ENCODE peak calls at places on chromosomes 13 and 19, in four cellular contexts. D is B cell, O is cardiac fibroblast, F is vagina. T is an unnamed sample.
A peak's percentile ranks its signal among the peaks of the same experiment; 100 is the strongest.

GRCh38 chr13:111981446-111982165 is 85.3 kb upstream of the SOX1 start:
- DNase-seq in D (no peak), O (no peak), F (no peak), T (no peak)

GRCh38 chr13:62512194-62513141 is 1096.8 kb upstream of the PCDH20 start:
- DNase-seq in O (peak; percentile 22), F (no peak), D (peak; percentile 23), T (no peak)

GRCh38 chr13:105231579-105231978 is 1303.9 kb downstream of the EFNB2 start:
- DNase-seq in O (no peak), F (no peak), D (no peak), T (no peak)

GRCh38 chr19:679418-680286 is 3.5 kb downstream of the FSTL3 start:
- DNase-seq in O (peak; percentile 75), D (peak; percentile 70), F (no peak), T (no peak)

GRCh38 chr13:112844879-112845278 is 124.1 kb upstream of the MCF2L start:
- DNase-seq in O (no peak), D (no peak), F (no peak), T (no peak)

GRCh38 chr13:45194081-45194939 is 6.5 kb downstream of the KCTD4 start:
- DNase-seq in D (no peak), O (peak; percentile 67), F (no peak), T (no peak)

GRCh38 chr13:26653310-26653709 is 95.8 kb downstream of the WASF3 start:
- DNase-seq in D (no peak), O (peak; percentile 61), F (no peak), T (no peak)

GRCh38 chr19:33795370-33796163 is 1.1 kb upstream of the KCTD15 start:
- DNase-seq in O (peak; percentile 84), D (peak; percentile 68), F (no peak), T (peak; percentile 37)

GRCh38 chr19:10193666-10194499 is 870 bp downstream of the DNMT1 start:
- DNase-seq in O (peak; percentile 69), F (no peak), D (no peak), T (no peak)

GRCh38 chr19:8209111-8209964 is at the start of gene CERS4:
- DNase-seq in D (peak; percentile 91), O (peak; percentile 10), F (no peak), T (no peak)

GRCh38 chr19:56567274-56568120 is at the start of gene ZNF470:
- DNase-seq in O (peak; percentile 92), D (peak; percentile 92), F (no peak), T (peak; percentile 91)

GRCh38 chr19:46386996-46387712 is 26.2 kb downstream of the CCDC8 start:
- DNase-seq in F (no peak), D (no peak), O (no peak), T (no peak)

GRCh38 chr19:1425102-1425842 is 12.9 kb upstream of the RPS15 start:
- DNase-seq in D (no peak), F (no peak), O (no peak), T (no peak)

GRCh38 chr13:19959831-19960672 is 1.5 kb downstream of the ZMYM2 start:
- DNase-seq in D (peak; percentile 89), F (no peak), O (peak; percentile 90), T (peak; percentile 51)

GRCh38 chr13:31119966-31120733 is 41.6 kb downstream of the HSPH1 start:
- DNase-seq in D (no peak), F (no peak), O (peak; percentile 7), T (no peak)

GRCh38 chr13:111503905-111504695 is 183.7 kb downstream of the TEX29 start:
- DNase-seq in F (no peak), O (no peak), D (no peak), T (no peak)

GRCh38 chr13:113050856-113051431 is 54.6 kb upstream of the F7 start:
- DNase-seq in O (no peak), F (no peak), D (no peak), T (no peak)

GRCh38 chr19:52140077-52140710 is 456 bp upstream of the ZNF616 start:
- DNase-seq in F (no peak), O (peak; percentile 1), D (no peak), T (no peak)

GRCh38 chr13:109904218-109904617 is 117.8 kb upstream of the IRS2 start:
- DNase-seq in D (no peak), O (peak; percentile 30), F (no peak), T (no peak)
- TF ChIP-seq CTCF in D (no peak), O (no peak), F (no peak), T (no peak)

GRCh38 chr19:35559281-35559659 is 4.2 kb downstream of the ATP4A start:
- DNase-seq in O (no peak), D (peak; percentile 63), F (no peak), T (no peak)

GRCh38 chr19:35556846-35557538 is 6.5 kb downstream of the ATP4A start:
- DNase-seq in O (no peak), F (no peak), D (no peak), T (no peak)

GRCh38 chr19:35558400-35559280 is 4.8 kb downstream of the ATP4A start:
- DNase-seq in O (no peak), D (no peak), F (no peak), T (no peak)

GRCh38 chr19:35556025-35556590 is 7.3 kb downstream of the ATP4A start:
- DNase-seq in F (no peak), D (no peak), O (no peak), T (no peak)

DNA sequence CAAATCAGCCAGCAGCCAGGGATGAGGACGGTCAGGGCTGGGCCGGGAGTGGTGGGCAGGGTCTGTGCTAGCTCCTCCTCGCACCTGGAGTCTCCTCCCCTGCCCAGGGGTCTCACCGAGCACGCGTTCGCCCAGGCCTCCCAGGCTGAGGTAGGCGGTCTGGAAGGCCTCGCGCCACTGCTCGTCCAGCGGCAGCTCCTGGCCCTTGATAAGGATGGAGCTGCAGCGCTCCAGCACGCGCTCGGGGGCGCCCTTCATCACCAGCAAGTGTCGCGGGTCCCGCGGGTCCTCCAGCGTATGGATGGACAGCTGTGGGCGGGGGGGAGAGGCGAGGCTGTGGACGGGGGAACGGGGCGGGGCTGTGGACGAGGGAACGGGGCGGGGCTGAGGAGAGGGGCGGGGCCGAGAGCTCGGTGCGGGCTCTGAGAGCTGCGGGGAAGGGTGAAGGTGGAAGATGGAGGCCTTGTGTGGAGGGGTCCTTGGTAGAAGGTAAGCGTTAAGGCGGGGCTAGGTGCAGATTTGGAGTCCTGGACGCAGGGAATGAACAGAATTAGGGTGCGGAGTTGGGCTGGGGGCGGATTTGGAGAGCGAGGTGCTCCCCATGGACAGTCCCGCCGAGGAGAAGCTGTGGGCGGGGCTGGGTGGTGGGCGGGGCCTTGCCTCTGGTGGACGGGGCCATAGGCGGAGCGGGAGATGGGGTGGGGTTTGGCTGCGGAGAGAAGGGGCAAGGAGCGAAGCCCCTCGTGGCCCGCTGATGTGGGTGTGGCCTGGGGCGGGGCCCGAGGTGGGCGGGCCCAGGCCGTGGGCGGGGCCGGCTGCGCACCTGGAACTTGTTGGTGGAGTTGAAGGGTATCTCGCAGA is 5.7 kb downstream of the ATP4A start:
- DNase-seq in F (no peak), O (peak; percentile 42), D (peak; percentile 60), T (peak; percentile 49)
- TF ChIP-seq CTCF in F (no peak), O (no peak), D (no peak), T (no peak)

DNA sequence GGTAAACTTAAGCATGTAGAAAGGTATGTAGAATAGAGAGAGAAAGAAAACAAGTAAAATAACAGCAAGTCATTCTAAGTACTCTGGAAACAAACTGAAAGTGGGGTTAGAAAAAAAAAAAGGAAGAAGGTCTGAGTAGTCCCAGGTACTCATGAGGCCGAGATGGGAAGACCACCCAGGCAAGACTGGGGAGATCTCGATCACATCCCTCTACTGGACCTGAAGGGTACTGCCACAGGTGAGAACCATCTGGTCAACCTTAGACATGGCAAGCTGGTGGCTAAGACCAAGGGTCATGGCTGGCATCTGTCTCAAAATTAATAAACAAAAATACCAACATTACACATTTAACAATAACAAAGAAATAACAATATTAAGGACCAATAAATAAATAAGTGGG is 36.3 kb upstream of the ZNF724 start:
- DNase-seq in D (peak; percentile 42), O (no peak), F (no peak), T (no peak)
- TF ChIP-seq CTCF in D (peak; percentile 70), O (peak; percentile 38), F (peak; percentile 7), T (no peak)

GRCh38 chr13:22187329-22187728 is 516.5 kb downstream of the FGF9 start:
- DNase-seq in F (no peak), D (no peak), O (no peak), T (no peak)
- TF ChIP-seq CTCF in F (no peak), D (no peak), O (no peak), T (no peak)

GRCh38 chr19:17488593-17489391 is 18.5 kb downstream of the SLC27A1 start:
- DNase-seq in D (peak; percentile 81), O (no peak), F (no peak), T (peak; percentile 46)
- TF ChIP-seq CTCF in D (no peak), O (no peak), F (no peak), T (no peak)

DNA sequence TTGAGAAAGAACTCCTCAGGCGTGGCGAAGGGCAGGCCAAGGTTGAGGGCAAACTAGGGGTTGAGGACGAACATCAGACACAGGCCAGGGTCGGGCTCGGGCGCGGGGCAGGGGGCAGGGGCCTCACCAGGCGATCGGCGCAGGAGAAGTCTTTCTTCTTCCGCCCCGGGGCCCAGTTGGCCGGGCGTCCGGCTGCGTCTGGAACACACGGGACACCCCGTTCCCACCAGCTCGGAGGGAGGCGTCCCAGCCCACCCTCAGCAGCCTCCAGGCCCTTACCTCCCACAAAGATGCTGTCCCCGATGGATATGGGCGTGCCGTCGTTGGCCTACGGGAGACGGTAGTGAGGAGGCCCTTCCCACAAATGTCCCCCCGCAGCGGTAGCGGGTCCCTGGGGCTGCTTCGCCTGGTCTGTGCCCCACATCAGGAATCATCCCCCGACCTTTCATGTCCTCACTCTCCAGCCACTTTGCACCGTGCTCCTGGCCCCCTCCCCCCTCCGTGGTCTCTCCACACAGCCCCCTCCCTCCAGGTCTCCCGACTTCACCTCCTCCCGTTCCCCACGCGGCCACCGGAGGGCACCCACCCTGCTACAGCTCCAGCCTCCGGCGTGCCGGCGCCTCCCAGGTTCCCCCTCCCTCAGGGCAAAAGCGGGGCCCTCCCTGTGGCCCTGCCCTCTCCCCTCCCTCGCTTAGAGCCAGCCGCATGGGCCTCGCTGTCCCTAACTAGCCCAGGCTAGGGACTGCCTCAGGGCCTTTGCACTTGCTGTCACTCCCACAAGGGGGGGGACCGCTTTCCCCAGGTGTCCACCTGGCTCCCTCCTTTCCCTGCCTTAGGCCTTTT is 4.7 kb downstream of the PNKP start:
- DNase-seq in F (no peak), D (no peak), O (no peak), T (no peak)
- TF ChIP-seq CTCF in F (no peak), D (no peak), O (peak; percentile 21), T (no peak)

GRCh38 chr19:12642506-12642905 is 24.0 kb downstream of the MAN2B1 start:
- DNase-seq in F (no peak), D (no peak), O (no peak), T (no peak)

GRCh38 chr19:12636631-12637030 is 25.9 kb downstream of the ZNF791 start:
- DNase-seq in F (no peak), D (no peak), O (no peak), T (no peak)

GRCh38 chr19:12641456-12641855 is 25.1 kb downstream of the MAN2B1 start:
- DNase-seq in F (no peak), O (no peak), D (no peak), T (no peak)

GRCh38 chr19:12638611-12639182 is 27.8 kb downstream of the MAN2B1 start:
- DNase-seq in O (no peak), D (no peak), F (no peak), T (no peak)

GRCh38 chr19:12639901-12640613 is 26.5 kb downstream of the MAN2B1 start:
- DNase-seq in O (peak; percentile 85), F (no peak), D (peak; percentile 90), T (peak; percentile 66)
- TF ChIP-seq CTCF in O (peak; percentile 84), F (peak; percentile 39), D (peak; percentile 89), T (peak; percentile 11)

GRCh38 chr13:47455581-47455980 is 545.5 kb downstream of the SUCLA2 start:
- DNase-seq in O (peak; percentile 24), F (no peak), D (no peak), T (no peak)
- TF ChIP-seq CTCF in O (peak; percentile 11), F (no peak), D (no peak), T (no peak)